ENCODE peak calls at places on chromosome 10, in eight cellular contexts. S is HEK293T; I is NB4; D is H4; A is anterior cingulate cortex; N is mucosa of gallbladder; W is left kidney; F is stimulated activated CD4-positive, alpha-beta T cell treated with anti-CD3 and anti-CD28 coated beads, Interleukin-12 subunit alpha, Interleukin-12 subunit beta, amount 100 ng/mL, for 48 hours. C is an unnamed sample.

GRCh38 chr10:25902002-25902401 is 32.0 kb upstream of the MYO3A start:
- DNase-seq in W (no peak), I (no peak), F (no peak), D (no peak), S (no peak), N (no peak), A (no peak), C (no peak)

GRCh38 chr10:34773617-34774261 is 41.4 kb downstream of the PARD3 start:
- DNase-seq in F (no peak), S (no peak), D (no peak), I (no peak), W (no peak), N (no peak), A (no peak), C (no peak)

GRCh38 chr10:7121154-7121797 is 289.6 kb downstream of the SFMBT2 start:
- DNase-seq in F (peak; percentile 62), A (peak; percentile 25), D (peak; percentile 13), S (peak; percentile 75), N (peak; percentile 43), I (peak; percentile 69), W (peak; percentile 82), C (no peak)

GRCh38 chr10:85317827-85318226 is 989.4 kb downstream of the CCSER2 start:
- DNase-seq in F (no peak), N (no peak), S (peak; percentile 17), W (no peak), A (no peak), I (peak; percentile 16), D (no peak), C (no peak)

GRCh38 chr10:72952901-72953223 is 1.7 kb downstream of the PLA2G12B start:
- DNase-seq in N (no peak), W (no peak), D (no peak), S (no peak), I (no peak), A (no peak), F (no peak), C (no peak)

GRCh38 chr10:118721005-118721876 is 33.5 kb downstream of the CACUL1 start:
- DNase-seq in N (peak; percentile 74), S (peak; percentile 44), W (peak; percentile 76), A (peak; percentile 31), F (peak; percentile 26), I (peak; percentile 60), D (peak; percentile 27), C (no peak)

GRCh38 chr10:98285416-98285815 is 17.4 kb upstream of the LOXL4 start:
- DNase-seq in W (no peak), S (no peak), N (no peak), F (no peak), A (no peak), D (no peak), I (no peak), C (no peak)

GRCh38 chr10:10078476-10078875 is 939.2 kb upstream of the CELF2 start:
- DNase-seq in I (no peak), S (no peak), F (no peak), D (no peak), A (no peak), N (no peak), W (no peak), C (no peak)

GRCh38 chr10:47303105-47303504 is 3.1 kb downstream of the GDF10 start:
- DNase-seq in W (no peak), D (no peak), A (no peak), I (no peak), N (no peak), F (no peak), S (no peak), C (no peak)

GRCh38 chr10:1548146-1548545 is 189.2 kb downstream of the ADARB2 start:
- DNase-seq in W (no peak), F (no peak), S (no peak), I (no peak), D (no peak), A (no peak), N (no peak), C (no peak)

GRCh38 chr10:70756710-70757360 is 28.3 kb downstream of the TBATA start:
- DNase-seq in S (no peak), I (no peak), F (no peak), A (no peak), W (no peak), N (no peak), D (no peak), C (no peak)

GRCh38 chr10:127935115-127935561 is 28.2 kb downstream of the PTPRE start:
- DNase-seq in N (no peak), D (peak; percentile 76), S (no peak), A (no peak), F (no peak), W (no peak), I (peak; percentile 59), C (no peak)

GRCh38 chr10:36476399-36476798 is 649.0 kb upstream of the ANKRD30A start:
- DNase-seq in F (no peak), I (no peak), N (no peak), S (no peak), W (no peak), A (no peak), D (no peak), C (no peak)

GRCh38 chr10:31490858-31491504 is 172.0 kb downstream of the ZEB1 start:
- DNase-seq in S (no peak), I (peak; percentile 63), W (peak; percentile 46), N (no peak), A (no peak), D (peak; percentile 36), F (no peak), C (no peak)

GRCh38 chr10:15478429-15478828 is 107.3 kb upstream of the FAM171A1 start:
- DNase-seq in S (peak; percentile 25), A (no peak), N (peak; percentile 14), D (no peak), W (no peak), F (no peak), I (no peak), C (no peak)

GRCh38 chr10:14584643-14585042 is 190.1 kb downstream of the FAM107B start:
- DNase-seq in I (no peak), F (no peak), S (no peak), N (no peak), D (no peak), A (no peak), W (no peak), C (no peak)

GRCh38 chr10:116857156-116857555 is 7.9 kb downstream of the ENO4 start:
- DNase-seq in I (no peak), A (no peak), D (no peak), W (no peak), S (no peak), F (no peak), N (no peak), C (no peak)

GRCh38 chr10:84429926-84430520 is 101.6 kb downstream of the CCSER2 start:
- DNase-seq in A (peak; percentile 34), F (peak; percentile 58), I (peak; percentile 65), W (peak; percentile 58), D (peak; percentile 44), S (peak; percentile 59), N (peak; percentile 50), C (peak; percentile 67)

GRCh38 chr10:48683893-48684292 is 780 bp upstream of the WDFY4 start:
- DNase-seq in D (no peak), W (peak; percentile 55), F (no peak), A (no peak), I (peak; percentile 28), S (no peak), N (no peak), C (no peak)

GRCh38 chr10:73044378-73045285 is 52.0 kb downstream of the P4HA1 start:
- DNase-seq in D (peak; percentile 43), A (no peak), W (peak; percentile 26), N (no peak), F (no peak), I (no peak), S (no peak), C (no peak)

GRCh38 chr10:119652361-119652760 is 1.2 kb downstream of the BAG3 start:
- DNase-seq in A (no peak), N (peak; percentile 36), I (peak; percentile 77), F (peak; percentile 9), W (peak; percentile 79), D (peak; percentile 73), S (peak; percentile 65), C (no peak)

GRCh38 chr10:115772606-115773005 is 500.4 kb downstream of the GFRA1 start:
- DNase-seq in S (no peak), A (no peak), D (no peak), W (no peak), I (no peak), F (no peak), N (no peak), C (no peak)

GRCh38 chr10:14383266-14383665 is 52.5 kb upstream of the FRMD4A start:
- DNase-seq in W (no peak), A (no peak), D (peak; percentile 11), S (no peak), N (no peak), I (no peak), F (no peak), C (no peak)

GRCh38 chr10:132647424-132647823 is 109.8 kb downstream of the INPP5A start:
- DNase-seq in A (no peak), I (no peak), S (no peak), W (no peak), N (no peak), F (no peak), D (no peak), C (no peak)

GRCh38 chr10:111445709-111446108 is 368.9 kb downstream of the ADRA2A start:
- DNase-seq in S (no peak), N (no peak), D (no peak), A (no peak), I (no peak), W (no peak), F (no peak), C (no peak)

GRCh38 chr10:80421369-80422220 is 13.2 kb downstream of the PRXL2A start:
- DNase-seq in N (no peak), W (no peak), I (peak; percentile 26), S (no peak), A (no peak), F (no peak), D (no peak), C (no peak)

GRCh38 chr10:95963202-95963991 is 55.6 kb downstream of the CC2D2B start:
- DNase-seq in N (no peak), A (no peak), S (no peak), W (no peak), I (peak; percentile 8), D (no peak), F (no peak), C (no peak)